ENCODE peak calls at places on chromosomes 2 and 18, in ten cellular contexts. D, L, Y, K, H, O, G, W, R and F are unnamed samples.

GRCh38 chr2:59389240-59389639 is 1148.1 kb upstream of the FANCL start:
- DNase-seq in W (no peak), K (no peak), H (no peak), L (no peak), Y (no peak), D (peak), G (no peak), R (no peak), O (no peak), F (no peak)

GRCh38 chr2:58131191-58132011 is 84.8 kb downstream of the VRK2 start:
- DNase-seq in G (peak), L (peak), K (no peak), R (peak), Y (peak), W (no peak), O (peak), H (no peak), D (peak), F (no peak)

GRCh38 chr2:65804777-65805176 is 372.4 kb upstream of the SPRED2 start:
- DNase-seq in W (no peak), K (no peak), H (no peak), Y (no peak), O (no peak), G (no peak), D (no peak), L (no peak), R (no peak), F (no peak)

GRCh38 chr2:201733544-201733943 is 35.1 kb upstream of the MPP4 start:
- DNase-seq in R (peak), K (no peak), H (no peak), W (no peak), L (no peak), Y (no peak), D (no peak), O (peak), G (no peak), F (no peak)

GRCh38 chr2:48131503-48132293 is 225.4 kb upstream of the FBXO11 start:
- DNase-seq in H (no peak), G (no peak), L (peak), Y (peak), O (peak), W (peak), K (no peak), D (no peak), R (peak), F (no peak)

GRCh38 chr2:196176142-196176738 is 4.9 kb upstream of the STK17B start:
- DNase-seq in K (peak), R (no peak), W (no peak), D (no peak), H (peak), G (no peak), Y (no peak), L (no peak), O (no peak), F (peak)

GRCh38 chr2:64945973-64946736 is 43.0 kb upstream of the SLC1A4 start:
- DNase-seq in R (no peak), W (peak), K (peak), O (no peak), G (no peak), H (peak), D (no peak), Y (peak), L (peak), F (peak)

GRCh38 chr2:33848486-33848885 is 249.4 kb upstream of the FAM98A start:
- DNase-seq in W (no peak), K (no peak), Y (peak), R (peak), G (no peak), O (peak), D (no peak), L (peak), H (no peak), F (no peak)

GRCh38 chr18:12422936-12423335 is 15.2 kb downstream of the PRELID3A start:
- DNase-seq in Y (no peak), K (no peak), H (no peak), G (peak), D (no peak), O (no peak), L (no peak), W (no peak), R (no peak), F (no peak)

GRCh38 chr2:146602856-146603255 is 1242.0 kb upstream of the ACVR2A start:
- DNase-seq in K (no peak), Y (peak), W (no peak), H (no peak), D (no peak), O (peak), G (no peak), L (no peak), R (peak), F (no peak)

GRCh38 chr2:200340527-200341224 is 34.2 kb downstream of the SPATS2L start:
- DNase-seq in Y (peak), G (no peak), O (no peak), L (no peak), R (no peak), W (no peak), K (no peak), H (no peak), D (no peak), F (no peak)

GRCh38 chr2:103153580-103153979 is 391.7 kb downstream of the TMEM182 start:
- DNase-seq in K (no peak), D (no peak), W (no peak), G (no peak), Y (no peak), L (no peak), O (no peak), R (no peak), H (no peak), F (no peak)

GRCh38 chr2:237922641-237923361 is 44.0 kb upstream of the UBE2F start:
- DNase-seq in W (no peak), K (no peak), L (no peak), Y (no peak), D (peak), G (no peak), O (no peak), R (no peak), H (no peak), F (no peak)

GRCh38 chr2:232367016-232367415 is 11.5 kb upstream of the ALPP start:
- DNase-seq in L (no peak), O (no peak), H (no peak), Y (no peak), K (no peak), D (no peak), W (no peak), R (no peak), G (no peak), F (no peak)

GRCh38 chr2:177799531-177799930 is 273.0 kb downstream of the PDE11A start:
- DNase-seq in L (no peak), G (peak), K (no peak), Y (peak), R (peak), O (peak), D (no peak), H (no peak), W (peak), F (no peak)

GRCh38 chr18:75089748-75090327 is 119.1 kb downstream of the PTGR3 start:
- DNase-seq in R (no peak), O (no peak), K (no peak), D (no peak), L (no peak), H (no peak), Y (no peak), W (no peak), G (peak), F (no peak)

GRCh38 chr2:69177785-69178636 is 165.0 kb downstream of the ANTXR1 start:
- DNase-seq in D (peak), K (no peak), O (peak), Y (peak), G (peak), R (peak), L (peak), W (no peak), H (peak), F (no peak)

GRCh38 chr2:158618859-158619490 is 162.2 kb downstream of the PKP4 start:
- DNase-seq in L (peak), Y (peak), W (no peak), D (no peak), H (no peak), G (peak), O (peak), R (peak), K (no peak), F (no peak)

GRCh38 chr2:159396796-159397195 is 110.3 kb upstream of the WDSUB1 start:
- DNase-seq in D (no peak), W (no peak), L (no peak), K (no peak), R (no peak), O (no peak), Y (peak), G (no peak), H (no peak), F (no peak)

GRCh38 chr2:196959291-196959690 is 32.8 kb upstream of the PGAP1 start:
- DNase-seq in R (no peak), D (no peak), H (no peak), O (no peak), Y (no peak), K (no peak), G (no peak), L (no peak), W (no peak), F (no peak)

GRCh38 chr2:67873916-67874315 is 188.9 kb downstream of the C1D start:
- DNase-seq in W (no peak), G (no peak), D (no peak), R (no peak), H (no peak), L (no peak), K (no peak), Y (no peak), O (no peak), F (no peak)

GRCh38 chr2:241802806-241803318 is 6.1 kb upstream of the NEU4 start:
- DNase-seq in O (no peak), G (no peak), K (no peak), H (no peak), Y (no peak), R (no peak), D (no peak), W (no peak), L (no peak), F (peak)

GRCh38 chr18:36809590-36810381 is 19.0 kb downstream of the TPGS2 start:
- DNase-seq in Y (peak), L (peak), O (peak), W (no peak), K (peak), H (peak), R (peak), D (peak), G (peak), F (peak)

GRCh38 chr2:68342470-68342869 is 22.6 kb upstream of the PLEK start:
- DNase-seq in R (no peak), K (no peak), W (no peak), O (no peak), H (no peak), D (no peak), G (no peak), L (no peak), Y (no peak), F (no peak)

GRCh38 chr2:10363861-10364610 is 61.3 kb downstream of the HPCAL1 start:
- DNase-seq in D (no peak), G (no peak), K (no peak), L (no peak), W (no peak), O (no peak), H (no peak), Y (no peak), R (no peak), F (no peak)

GRCh38 chr2:109238580-109238979 is 109.6 kb downstream of the SH3RF3 start:
- DNase-seq in Y (peak), D (peak), R (peak), L (peak), W (no peak), O (peak), G (no peak), H (peak), K (no peak), F (peak)

GRCh38 chr18:35122586-35123224 is 81.5 kb downstream of the MAPRE2 start:
- DNase-seq in W (no peak), Y (no peak), R (no peak), H (no peak), L (no peak), O (peak), G (peak), K (no peak), D (no peak), F (no peak)

GRCh38 chr2:120382541-120383144 is 36.7 kb downstream of the INHBB start:
- DNase-seq in W (no peak), G (no peak), D (no peak), Y (no peak), L (no peak), K (no peak), H (no peak), R (no peak), O (no peak), F (no peak)

GRCh38 chr2:47321411-47322031 is 81.4 kb upstream of the MSH2 start:
- DNase-seq in K (no peak), G (no peak), D (no peak), W (no peak), O (no peak), R (peak), H (no peak), Y (peak), L (peak), F (no peak)

GRCh38 chr2:134218928-134219707 is 34.8 kb upstream of the MGAT5 start:
- DNase-seq in G (no peak), W (no peak), Y (no peak), R (no peak), H (peak), D (no peak), L (no peak), O (no peak), K (no peak), F (no peak)

GRCh38 chr2:20229322-20230201 is 4.6 kb upstream of the SDC1 start:
- DNase-seq in R (peak), O (no peak), Y (no peak), W (peak), G (no peak), K (no peak), D (no peak), H (no peak), L (no peak), F (no peak)

GRCh38 chr18:33781429-33781828 is 203.4 kb downstream of the ASXL3 start:
- DNase-seq in L (no peak), O (no peak), D (no peak), G (no peak), H (no peak), Y (no peak), R (no peak), W (no peak), K (no peak), F (no peak)

GRCh38 chr18:37297106-37297505 is 268.5 kb downstream of the CELF4 start:
- DNase-seq in G (no peak), Y (no peak), O (no peak), R (no peak), W (no peak), L (no peak), D (no peak), H (no peak), K (no peak), F (no peak)

GRCh38 chr2:58448065-58448507 is 207.0 kb upstream of the FANCL start:
- DNase-seq in O (peak), G (peak), R (peak), K (peak), Y (peak), L (peak), W (peak), D (peak), H (peak), F (peak)

GRCh38 chr2:239306274-239307220 is 94.3 kb downstream of the HDAC4 start:
- DNase-seq in D (peak), R (no peak), H (peak), G (no peak), Y (no peak), O (no peak), L (no peak), W (no peak), K (no peak), F (no peak)

GRCh38 chr18:39711701-39712100 is 2146.1 kb upstream of the CELF4 start:
- DNase-seq in K (no peak), O (no peak), R (no peak), G (no peak), L (no peak), H (no peak), Y (no peak), D (no peak), W (no peak), F (no peak)

GRCh38 chr2:217934321-217935131 is 68.3 kb downstream of the TNS1 start:
- DNase-seq in K (no peak), Y (peak), W (peak), H (peak), L (peak), O (peak), G (no peak), R (peak), D (peak), F (no peak)

GRCh38 chr2:217933326-217933993 is 69.3 kb downstream of the TNS1 start:
- DNase-seq in D (no peak), K (no peak), G (no peak), L (no peak), Y (no peak), H (no peak), R (no peak), O (peak), W (no peak), F (no peak)

GRCh38 chr2:217930783-217931563 is 71.8 kb downstream of the TNS1 start:
- DNase-seq in D (no peak), L (no peak), G (no peak), H (no peak), K (no peak), W (no peak), Y (no peak), O (peak), R (no peak), F (no peak)

GRCh38 chr2:217931846-217932560 is 70.8 kb downstream of the TNS1 start:
- DNase-seq in G (no peak), W (no peak), K (no peak), O (no peak), H (no peak), R (no peak), L (no peak), Y (no peak), D (no peak), F (no peak)

DNA sequence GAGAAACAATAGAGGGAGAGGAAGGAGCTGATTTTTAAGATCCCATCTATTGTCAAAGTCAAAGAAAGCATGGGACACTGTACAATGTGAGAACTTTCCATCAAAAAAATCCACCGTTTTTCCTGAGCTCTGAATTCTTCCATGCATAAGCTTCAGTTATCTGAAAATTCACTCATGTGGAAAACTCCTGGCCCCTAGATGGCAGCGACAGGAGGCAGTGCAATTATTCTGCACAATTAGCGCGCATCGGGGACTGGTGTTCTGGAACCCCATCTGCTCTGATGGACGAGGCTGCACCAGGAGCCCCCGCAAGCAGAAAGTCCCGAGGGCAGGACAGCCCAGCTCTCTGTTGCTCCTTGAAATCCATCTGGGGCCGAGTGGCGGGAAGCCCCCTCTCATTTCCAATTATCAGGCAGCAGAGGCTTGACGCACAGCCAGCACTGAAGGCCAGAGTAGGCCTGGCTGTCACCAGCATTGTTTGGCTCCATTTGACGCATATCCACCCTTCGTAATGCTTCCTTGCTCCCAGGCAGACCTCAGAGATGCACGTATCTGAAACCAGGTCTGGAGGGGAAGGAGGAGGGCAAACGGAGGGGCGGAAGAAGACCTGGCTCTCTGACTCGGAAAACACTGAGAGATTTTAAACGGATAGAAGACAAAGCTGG is 70.0 kb downstream of the TNS1 start:
- DNase-seq in K (no peak), R (no peak), W (no peak), D (no peak), L (no peak), Y (no peak), O (peak), H (no peak), G (peak), F (no peak)
- TF ChIP-seq CTCF in K (no peak), R (peak), W (peak), D (no peak), L (peak), Y (peak), O (peak), H (no peak), G (peak), F (no peak)

GRCh38 chr18:211582-211981 is 53.2 kb downstream of the USP14 start:
- DNase-seq in L (no peak), G (no peak), O (no peak), W (no peak), R (no peak), H (no peak), D (no peak), K (no peak), Y (no peak), F (no peak)

GRCh38 chr18:213977-214376 is 53.9 kb downstream of the THOC1 start:
- DNase-seq in R (no peak), O (no peak), W (no peak), H (no peak), L (no peak), K (no peak), G (no peak), Y (no peak), D (no peak), F (no peak)

GRCh38 chr18:213505-213904 is 54.3 kb downstream of the THOC1 start:
- DNase-seq in K (no peak), W (no peak), O (no peak), L (no peak), G (no peak), R (no peak), H (no peak), D (no peak), Y (no peak), F (no peak)

GRCh38 chr18:210780-211179 is 52.4 kb downstream of the USP14 start:
- DNase-seq in O (no peak), L (no peak), K (no peak), W (no peak), D (no peak), R (no peak), G (peak), Y (no peak), H (no peak), F (no peak)

DNA sequence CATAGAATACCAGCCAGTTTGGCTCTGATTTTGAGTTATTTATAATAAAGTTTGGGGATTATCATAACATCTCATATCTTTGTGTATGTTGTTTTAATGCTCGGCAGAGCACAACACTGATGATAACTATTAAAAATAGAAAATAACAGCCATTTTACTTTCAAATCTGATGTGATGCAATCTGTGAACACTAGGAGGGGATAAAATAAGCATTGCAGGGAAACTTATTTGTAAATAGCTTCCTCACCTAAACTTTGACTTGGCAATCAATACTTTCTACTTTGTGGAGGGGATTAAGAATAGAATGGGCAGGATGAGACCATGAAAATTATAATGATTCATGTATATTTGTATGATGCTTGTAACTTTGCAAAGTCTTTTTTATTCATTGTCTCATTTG is 54.4 kb downstream of the USP14 start:
- DNase-seq in K (no peak), D (no peak), L (no peak), H (no peak), O (peak), Y (no peak), G (no peak), R (no peak), W (no peak), F (no peak)
- TF ChIP-seq CTCF in K (no peak), D (no peak), L (no peak), H (no peak), O (peak), Y (peak), G (no peak), R (peak), W (no peak), F (no peak)

GRCh38 chr2:74128206-74128605 is 19.5 kb downstream of the BOLA3 start:
- DNase-seq in G (peak), O (no peak), R (peak), K (no peak), Y (peak), L (no peak), D (no peak), W (no peak), H (no peak), F (no peak)
- TF ChIP-seq CTCF in G (peak), O (no peak), R (peak), K (no peak), Y (peak), L (peak), D (no peak), W (no peak), H (no peak), F (no peak)

GRCh38 chr2:21362101-21362500 is 238.3 kb downstream of the TDRD15 start:
- DNase-seq in K (no peak), G (no peak), W (no peak), H (no peak), D (no peak), L (no peak), O (no peak), Y (no peak), R (no peak), F (no peak)

GRCh38 chr2:21358971-21359370 is 235.2 kb downstream of the TDRD15 start:
- DNase-seq in K (no peak), G (no peak), O (no peak), Y (peak), H (no peak), R (no peak), D (no peak), W (no peak), L (no peak), F (no peak)

GRCh38 chr2:21367421-21367820 is 243.7 kb downstream of the TDRD15 start:
- DNase-seq in G (no peak), O (no peak), L (peak), W (no peak), H (no peak), Y (peak), D (no peak), K (no peak), R (no peak), F (no peak)

GRCh38 chr2:21361406-21361805 is 237.6 kb downstream of the TDRD15 start:
- DNase-seq in H (no peak), D (no peak), O (no peak), R (no peak), K (no peak), L (no peak), W (no peak), Y (no peak), G (no peak), F (no peak)

DNA sequence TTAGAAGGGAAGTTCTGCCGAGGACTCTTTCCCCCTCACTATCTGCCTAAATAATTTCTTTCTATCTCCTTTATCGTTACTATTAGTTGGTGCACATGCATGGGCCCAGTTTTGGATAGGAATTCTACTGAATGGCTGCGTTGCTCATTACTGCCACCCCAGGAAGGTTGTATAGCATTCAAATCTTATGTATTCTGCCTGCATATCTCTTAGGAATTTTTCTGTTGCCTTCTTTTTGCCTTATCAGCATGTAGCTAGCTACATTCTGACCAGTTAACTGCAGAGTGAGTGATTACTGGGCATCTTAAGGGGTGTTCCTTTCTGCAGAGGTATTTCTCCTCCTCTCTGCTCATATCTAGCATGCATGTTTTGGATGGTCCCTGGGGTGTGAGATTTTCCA is 239.6 kb downstream of the TDRD15 start:
- DNase-seq in K (no peak), W (no peak), G (no peak), L (no peak), R (no peak), D (no peak), H (no peak), O (no peak), Y (no peak), F (no peak)
- TF ChIP-seq CTCF in K (no peak), W (no peak), G (no peak), L (no peak), R (no peak), D (no peak), H (no peak), O (no peak), Y (no peak), F (no peak)